ENCODE peak calls at places on chromosomes 11 and 22, in five cellular contexts. E is IMR-90, S is fibroblast of villous mesenchyme, N is fibroblast of the aortic adventitia, R is thoracic aorta. V is an unnamed sample.
A peak's percentile ranks its signal among the peaks of the same experiment; 100 is the strongest.

GRCh38 chr11:67563354-67564114 is 20.1 kb upstream of the GSTP1 start:
- DNase-seq in E (peak; percentile 96), S (peak; percentile 95), N (peak; percentile 94), R (peak; percentile 67), V (peak; percentile 47)

GRCh38 chr22:36419177-36419911 is 31.6 kb upstream of the MYH9 start:
- DNase-seq in E (peak; percentile 96), S (peak; percentile 100), N (peak; percentile 62), R (no peak), V (no peak)

GRCh38 chr11:132125855-132126841 is 755.7 kb downstream of the NTM start:
- DNase-seq in E (peak; percentile 26), S (peak; percentile 11), N (peak; percentile 51), R (no peak), V (peak; percentile 54)

GRCh38 chr11:12206529-12206928 is 96.1 kb downstream of the MICAL2 start:
- DNase-seq in E (peak; percentile 42), S (no peak), N (no peak), R (no peak), V (no peak)

GRCh38 chr11:98979212-98979611 is 41.5 kb upstream of the CNTN5 start:
- DNase-seq in E (no peak), S (no peak), N (no peak), R (no peak), V (no peak)

GRCh38 chr11:102799656-102800339 is 1.8 kb upstream of the MMP1 start:
- DNase-seq in E (peak; percentile 55), S (no peak), N (peak; percentile 63), R (no peak), V (no peak)

GRCh38 chr22:32574397-32574796 is 99.8 kb downstream of the FBXO7 start:
- DNase-seq in E (no peak), S (no peak), N (no peak), R (no peak), V (no peak)

GRCh38 chr22:38871360-38872171 is 450 bp downstream of the CBX6 start:
- DNase-seq in E (no peak), S (peak; percentile 20), N (no peak), R (no peak), V (no peak)

GRCh38 chr11:61912530-61912898 is 4.9 kb downstream of the RAB3IL1 start:
- DNase-seq in E (no peak), S (no peak), N (no peak), R (no peak), V (no peak)

GRCh38 chr11:134634897-134635831 is 223.1 kb upstream of the B3GAT1 start:
- DNase-seq in E (no peak), S (no peak), N (no peak), R (no peak), V (no peak)

GRCh38 chr11:110782616-110783015 is 70.4 kb upstream of the ARHGAP20 start:
- DNase-seq in E (peak; percentile 22), S (no peak), N (peak; percentile 72), R (no peak), V (no peak)

GRCh38 chr11:72701466-72701865 is 27.2 kb upstream of the PDE2A start:
- DNase-seq in E (no peak), S (no peak), N (no peak), R (no peak), V (no peak)

GRCh38 chr11:63680842-63681207 is 475 bp upstream of the RTN3 start:
- DNase-seq in E (no peak), S (no peak), N (no peak), R (no peak), V (no peak)

GRCh38 chr11:111422494-111423249 is 43.6 kb upstream of the POU2AF1 start:
- DNase-seq in E (peak; percentile 26), S (peak; percentile 41), N (peak; percentile 44), R (no peak), V (no peak)

GRCh38 chr11:112972399-112973115 is 11.3 kb downstream of the NCAM1 start:
- DNase-seq in E (no peak), S (no peak), N (no peak), R (no peak), V (no peak)

GRCh38 chr11:82967381-82967780 is 65.8 kb downstream of the DDIAS start:
- DNase-seq in E (no peak), S (no peak), N (no peak), R (no peak), V (no peak)

GRCh38 chr11:132310390-132311375 is 940.3 kb downstream of the NTM start:
- DNase-seq in E (no peak), S (no peak), N (peak; percentile 15), R (no peak), V (no peak)

GRCh38 chr11:105315287-105315686 is 175.7 kb upstream of the CARD18 start:
- DNase-seq in E (no peak), S (no peak), N (no peak), R (no peak), V (no peak)

GRCh38 chr11:110026823-110027626 is 66.2 kb upstream of the ZC3H12C start:
- DNase-seq in E (peak; percentile 15), S (no peak), N (no peak), R (no peak), V (no peak)

GRCh38 chr11:126079640-126080205 is 17.1 kb upstream of the CDON start:
- DNase-seq in E (no peak), S (no peak), N (no peak), R (no peak), V (no peak)

GRCh38 chr11:98568011-98568410 is 452.7 kb upstream of the CNTN5 start:
- DNase-seq in E (no peak), S (no peak), N (no peak), R (no peak), V (peak; percentile 15)

GRCh38 chr22:25694167-25694907 is 47.7 kb upstream of the MYO18B start:
- DNase-seq in E (no peak), S (no peak), N (no peak), R (no peak), V (no peak)

GRCh38 chr22:21055880-21056319 is 10.2 kb downstream of the LRRC74B start:
- DNase-seq in E (no peak), S (no peak), N (no peak), R (no peak), V (no peak)

GRCh38 chr11:34585870-34586654 is 34.8 kb upstream of the EHF start:
- DNase-seq in E (peak; percentile 71), S (peak; percentile 69), N (peak; percentile 81), R (no peak), V (peak; percentile 20)
- H3K4me3 ChIP-seq in E (no peak overlapping the region), S (no peak overlapping the region), N (no peak overlapping the region), R (no peak overlapping the region), V (peak overlapping the region; percentile 21)

GRCh38 chr11:355581-356458 is 13.5 kb upstream of the B4GALNT4 start:
- DNase-seq in E (peak; percentile 94), S (peak; percentile 98), N (peak; percentile 96), R (peak; percentile 76), V (peak; percentile 92)

GRCh38 chr11:351411-351810 is 17.9 kb upstream of the B4GALNT4 start:
- DNase-seq in E (no peak), S (no peak), N (no peak), R (no peak), V (no peak)

GRCh38 chr11:352456-353180 is 16.7 kb upstream of the B4GALNT4 start:
- DNase-seq in E (no peak), S (no peak), N (no peak), R (no peak), V (no peak)

GRCh38 chr11:350723-351255 is 18.5 kb upstream of the B4GALNT4 start:
- DNase-seq in E (no peak), S (peak; percentile 91), N (peak; percentile 56), R (no peak), V (no peak)

DNA sequence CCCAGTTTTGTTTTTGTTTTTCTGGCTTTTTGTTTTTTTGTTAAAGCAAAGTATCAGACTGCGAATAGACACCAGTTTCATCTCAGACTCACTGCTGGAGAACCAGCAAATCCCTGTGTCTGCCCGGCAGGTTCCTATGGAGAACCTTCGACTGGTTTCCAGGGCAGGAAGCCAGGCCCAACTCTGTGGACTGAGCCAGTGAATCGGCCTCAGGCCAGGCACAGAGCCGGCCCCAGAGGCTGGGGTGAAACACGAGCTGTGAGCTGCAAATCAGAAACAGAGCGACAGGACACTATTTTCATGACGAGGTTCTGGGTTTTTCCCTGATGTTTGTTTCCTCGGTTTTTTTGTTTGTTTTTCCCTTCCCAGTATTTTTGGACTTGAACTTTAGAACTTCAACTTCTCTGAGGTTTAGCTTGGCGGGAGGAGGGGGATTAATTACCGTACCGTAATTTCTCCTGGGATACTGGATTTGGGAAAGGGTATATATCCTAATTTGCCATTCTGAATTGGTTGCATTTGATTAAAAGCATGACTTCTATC is 15.9 kb upstream of the B4GALNT4 start:
- DNase-seq in E (peak; percentile 77), S (peak; percentile 91), N (peak; percentile 89), R (peak; percentile 67), V (peak; percentile 68)
- H3K4me3 ChIP-seq in E (no peak overlapping the region), S (no peak overlapping the region), N (no peak overlapping the region), R (peak overlapping the region; percentile 21), V (no peak overlapping the region)

DNA sequence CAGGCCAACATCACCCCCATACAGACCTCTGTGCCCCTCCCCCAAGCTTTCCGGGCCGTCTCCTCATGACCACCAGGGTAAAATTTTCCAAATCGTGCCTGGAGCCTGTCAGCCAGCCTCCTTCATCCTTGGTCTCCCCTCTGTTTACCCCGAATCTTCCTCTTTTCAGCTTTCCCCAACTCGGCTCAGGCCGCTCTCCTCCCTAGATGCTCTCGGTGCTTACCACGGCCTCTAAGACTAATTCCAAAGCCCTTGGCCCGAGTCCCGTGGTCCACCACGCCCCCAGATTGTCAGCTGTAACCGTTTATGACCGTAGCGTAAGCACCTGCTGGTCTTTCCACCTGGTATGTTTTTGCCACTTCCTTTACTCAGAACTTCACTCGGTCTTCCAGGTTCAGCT is 1.4 kb downstream of the RASL10A start:
- DNase-seq in E (no peak), S (no peak), N (no peak), R (no peak), V (no peak)
- H3K4me3 ChIP-seq in E (no peak overlapping the region), S (no peak overlapping the region), N (no peak overlapping the region), R (peak overlapping the region; percentile 57), V (no peak overlapping the region)

GRCh38 chr11:117117681-117118080 is 19.5 kb upstream of the SIK3 start:
- DNase-seq in E (no peak), S (no peak), N (peak; percentile 37), R (no peak), V (no peak)
- H3K4me3 ChIP-seq in E (no peak overlapping the region), S (no peak overlapping the region), N (no peak overlapping the region), R (no peak overlapping the region), V (no peak overlapping the region)

GRCh38 chr11:94673353-94673752 is 94.8 kb upstream of the AMOTL1 start:
- DNase-seq in E (no peak), S (no peak), N (no peak), R (no peak), V (no peak)

GRCh38 chr11:94672636-94673035 is 95.5 kb upstream of the AMOTL1 start:
- DNase-seq in E (no peak), S (no peak), N (no peak), R (no peak), V (no peak)

GRCh38 chr11:94675239-94675638 is 92.9 kb upstream of the AMOTL1 start:
- DNase-seq in E (no peak), S (no peak), N (no peak), R (no peak), V (no peak)

GRCh38 chr11:94675788-94676187 is 92.4 kb upstream of the AMOTL1 start:
- DNase-seq in E (peak; percentile 4), S (no peak), N (no peak), R (no peak), V (no peak)

DNA sequence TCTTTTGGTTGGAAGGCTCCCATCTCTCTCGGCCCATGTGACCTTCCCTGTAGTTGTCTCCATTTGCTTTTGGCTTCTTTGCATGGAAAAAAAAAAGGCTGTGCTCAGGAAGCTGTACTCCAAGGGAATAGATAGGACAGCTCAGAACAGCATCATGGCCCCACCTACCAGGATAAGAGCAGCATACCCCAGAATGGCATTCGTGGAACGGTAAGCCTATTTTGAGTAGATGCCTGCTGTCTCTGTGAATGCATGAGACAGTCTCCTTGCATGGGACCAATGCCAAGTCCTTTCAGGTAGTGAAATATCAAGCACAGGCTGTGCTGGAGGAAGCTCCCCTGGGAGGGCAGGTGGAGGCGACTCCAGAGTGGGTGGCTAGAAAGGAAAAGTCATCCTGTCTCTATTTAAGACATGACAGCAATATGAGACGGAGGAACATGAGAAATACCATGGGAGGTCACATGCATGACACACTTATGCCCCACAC is 94.1 kb upstream of the AMOTL1 start:
- DNase-seq in E (no peak), S (no peak), N (peak; percentile 47), R (no peak), V (no peak)
- H3K4me3 ChIP-seq in E (no peak overlapping the region), S (no peak overlapping the region), N (no peak overlapping the region), R (no peak overlapping the region), V (no peak overlapping the region)

V was measured in skeletal muscle cell.